ENCODE peak calls at places on chromosome 6, in seven cellular contexts. One of them, this sample, is unnamed.
A peak's percentile ranks its signal among the peaks of the same experiment; 100 is the strongest.

GRCh38 chr6:28943557-28944411 is 20.0 kb upstream of the TRIM27 start:
- DNase-seq in stomach: peak; percentile 71
- DNase-seq in body of pancreas: peak; percentile 64
- DNase-seq in heart right ventricle: peak; percentile 61
- DNase-seq in ovary: peak; percentile 61
- DNase-seq in CD8-positive, alpha-beta memory T cell: no peak
- DNase-seq in iPS DF 6.9: peak; percentile 58
- DNase-seq in this sample: peak; percentile 77

GRCh38 chr6:65680232-65680631 is 26.8 kb downstream of the EYS start:
- DNase-seq in stomach: no peak
- DNase-seq in body of pancreas: no peak
- DNase-seq in heart right ventricle: no peak
- DNase-seq in ovary: no peak
- DNase-seq in CD8-positive, alpha-beta memory T cell: no peak
- DNase-seq in iPS DF 6.9: no peak
- DNase-seq in this sample: no peak

GRCh38 chr6:3530515-3530914 is 73.7 kb upstream of the SLC22A23 start:
- DNase-seq in stomach: no peak
- DNase-seq in body of pancreas: no peak
- DNase-seq in heart right ventricle: no peak
- DNase-seq in ovary: no peak
- DNase-seq in CD8-positive, alpha-beta memory T cell: no peak
- DNase-seq in iPS DF 6.9: no peak
- DNase-seq in this sample: no peak

GRCh38 chr6:141744971-141745370 is 387.8 kb upstream of the GJE1 start:
- DNase-seq in stomach: no peak
- DNase-seq in body of pancreas: no peak
- DNase-seq in heart right ventricle: no peak
- DNase-seq in ovary: no peak
- DNase-seq in CD8-positive, alpha-beta memory T cell: no peak
- DNase-seq in iPS DF 6.9: no peak
- DNase-seq in this sample: no peak

GRCh38 chr6:18997375-18997826 is 610.3 kb downstream of the RNF144B start:
- DNase-seq in stomach: no peak
- DNase-seq in body of pancreas: peak; percentile 14
- DNase-seq in heart right ventricle: no peak
- DNase-seq in ovary: no peak
- DNase-seq in CD8-positive, alpha-beta memory T cell: no peak
- DNase-seq in iPS DF 6.9: peak; percentile 18
- DNase-seq in this sample: peak; percentile 57

GRCh38 chr6:17101422-17102257 is at the start of gene STMND1:
- DNase-seq in stomach: peak; percentile 59
- DNase-seq in body of pancreas: peak; percentile 89
- DNase-seq in heart right ventricle: peak; percentile 25
- DNase-seq in ovary: no peak
- DNase-seq in CD8-positive, alpha-beta memory T cell: no peak
- DNase-seq in iPS DF 6.9: no peak
- DNase-seq in this sample: no peak

GRCh38 chr6:109332748-109333147 is 49.5 kb downstream of the CD164 start:
- DNase-seq in stomach: peak; percentile 38
- DNase-seq in body of pancreas: no peak
- DNase-seq in heart right ventricle: no peak
- DNase-seq in ovary: no peak
- DNase-seq in CD8-positive, alpha-beta memory T cell: no peak
- DNase-seq in iPS DF 6.9: no peak
- DNase-seq in this sample: peak; percentile 6

GRCh38 chr6:23445157-23445710 is 680.8 kb upstream of the NRSN1 start:
- DNase-seq in stomach: no peak
- DNase-seq in body of pancreas: no peak
- DNase-seq in heart right ventricle: peak; percentile 6
- DNase-seq in ovary: no peak
- DNase-seq in CD8-positive, alpha-beta memory T cell: no peak
- DNase-seq in iPS DF 6.9: no peak
- DNase-seq in this sample: no peak

GRCh38 chr6:163626073-163626867 is 211.8 kb downstream of the QKI start:
- DNase-seq in stomach: no peak
- DNase-seq in body of pancreas: no peak
- DNase-seq in heart right ventricle: no peak
- DNase-seq in ovary: no peak
- DNase-seq in CD8-positive, alpha-beta memory T cell: no peak
- DNase-seq in iPS DF 6.9: no peak
- DNase-seq in this sample: no peak

GRCh38 chr6:71886184-71887005 is at the start of gene RIMS1:
- DNase-seq in stomach: no peak
- DNase-seq in body of pancreas: peak; percentile 12
- DNase-seq in heart right ventricle: peak; percentile 13
- DNase-seq in ovary: no peak
- DNase-seq in CD8-positive, alpha-beta memory T cell: no peak
- DNase-seq in iPS DF 6.9: no peak
- DNase-seq in this sample: no peak

GRCh38 chr6:134539865-134540323 is 222.0 kb upstream of the SGK1 start:
- DNase-seq in stomach: no peak
- DNase-seq in body of pancreas: no peak
- DNase-seq in heart right ventricle: no peak
- DNase-seq in ovary: no peak
- DNase-seq in CD8-positive, alpha-beta memory T cell: no peak
- DNase-seq in iPS DF 6.9: no peak
- DNase-seq in this sample: no peak

GRCh38 chr6:166786704-166787293 is 159.7 kb upstream of the RPS6KA2 start:
- DNase-seq in stomach: no peak
- DNase-seq in body of pancreas: no peak
- DNase-seq in heart right ventricle: no peak
- DNase-seq in ovary: no peak
- DNase-seq in CD8-positive, alpha-beta memory T cell: no peak
- DNase-seq in iPS DF 6.9: no peak
- DNase-seq in this sample: peak; percentile 80

GRCh38 chr6:148392611-148393160 is 50.0 kb downstream of the SASH1 start:
- DNase-seq in stomach: no peak
- DNase-seq in body of pancreas: no peak
- DNase-seq in heart right ventricle: no peak
- DNase-seq in ovary: no peak
- DNase-seq in CD8-positive, alpha-beta memory T cell: no peak
- DNase-seq in iPS DF 6.9: no peak
- DNase-seq in this sample: no peak

GRCh38 chr6:40848038-40848437 is 191.0 kb downstream of the UNC5CL start:
- DNase-seq in stomach: no peak
- DNase-seq in body of pancreas: no peak
- DNase-seq in heart right ventricle: no peak
- DNase-seq in ovary: no peak
- DNase-seq in CD8-positive, alpha-beta memory T cell: no peak
- DNase-seq in iPS DF 6.9: no peak
- DNase-seq in this sample: no peak

GRCh38 chr6:16471898-16472297 is 233.5 kb downstream of the GMPR start:
- DNase-seq in stomach: no peak
- DNase-seq in body of pancreas: no peak
- DNase-seq in heart right ventricle: no peak
- DNase-seq in ovary: no peak
- DNase-seq in CD8-positive, alpha-beta memory T cell: no peak
- DNase-seq in iPS DF 6.9: no peak
- DNase-seq in this sample: no peak

GRCh38 chr6:55632953-55633352 is 54.0 kb upstream of the HMGCLL1 start:
- DNase-seq in stomach: no peak
- DNase-seq in body of pancreas: no peak
- DNase-seq in heart right ventricle: no peak
- DNase-seq in ovary: no peak
- DNase-seq in CD8-positive, alpha-beta memory T cell: no peak
- DNase-seq in iPS DF 6.9: no peak
- DNase-seq in this sample: no peak

GRCh38 chr6:42393339-42393738 is 58.4 kb downstream of the TRERF1 start:
- DNase-seq in stomach: peak; percentile 23
- DNase-seq in body of pancreas: no peak
- DNase-seq in heart right ventricle: no peak
- DNase-seq in ovary: no peak
- DNase-seq in CD8-positive, alpha-beta memory T cell: no peak
- DNase-seq in iPS DF 6.9: no peak
- DNase-seq in this sample: no peak

GRCh38 chr6:15507746-15508145 is 155.1 kb downstream of the DTNBP1 start:
- DNase-seq in stomach: no peak
- DNase-seq in body of pancreas: no peak
- DNase-seq in heart right ventricle: no peak
- DNase-seq in ovary: no peak
- DNase-seq in CD8-positive, alpha-beta memory T cell: no peak
- DNase-seq in iPS DF 6.9: no peak
- DNase-seq in this sample: no peak

GRCh38 chr6:164109770-164110140 is 695.2 kb downstream of the QKI start:
- DNase-seq in stomach: no peak
- DNase-seq in body of pancreas: peak; percentile 27
- DNase-seq in heart right ventricle: peak; percentile 52
- DNase-seq in ovary: no peak
- DNase-seq in CD8-positive, alpha-beta memory T cell: no peak
- DNase-seq in iPS DF 6.9: no peak
- DNase-seq in this sample: peak; percentile 6

DNA sequence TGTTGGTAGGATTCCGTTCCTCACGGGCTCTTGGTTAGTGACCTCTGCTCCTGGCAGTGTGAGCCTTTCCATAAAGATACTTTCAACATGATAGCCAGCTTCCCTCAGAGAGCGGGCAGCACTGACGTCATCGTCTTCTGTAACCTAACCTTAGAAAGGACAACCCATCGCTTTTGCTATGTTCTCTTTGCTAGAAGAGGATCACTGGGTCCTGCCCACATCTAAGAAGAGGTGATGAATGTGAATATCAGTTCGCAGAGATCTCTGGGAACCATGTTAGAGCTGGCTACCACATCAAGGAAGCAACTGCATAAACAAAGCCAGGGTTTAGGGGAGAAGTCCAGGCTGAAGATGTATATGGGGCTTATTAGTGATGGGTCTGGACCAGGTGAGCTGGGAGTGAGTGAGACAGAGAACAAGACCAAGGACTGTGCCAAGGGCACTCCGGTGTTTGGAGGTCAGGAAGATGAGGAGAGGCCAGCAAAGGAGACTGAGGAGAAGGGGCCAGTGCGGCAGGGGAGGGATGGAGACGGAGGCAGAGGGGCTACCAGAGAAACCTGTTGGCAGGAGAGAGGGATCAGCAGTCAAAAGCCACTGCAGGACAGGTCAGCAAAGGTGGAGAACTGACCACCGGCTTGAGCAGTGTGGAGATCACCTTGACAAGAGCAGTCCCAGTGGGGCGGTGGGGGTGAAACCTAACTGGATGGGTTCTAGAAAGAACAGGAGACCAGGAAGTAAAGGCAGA is 39.7 kb downstream of the PIM1 start:
- DNase-seq in stomach: no peak
- DNase-seq in body of pancreas: no peak
- DNase-seq in heart right ventricle: no peak
- DNase-seq in ovary: no peak
- DNase-seq in CD8-positive, alpha-beta memory T cell: no peak
- DNase-seq in iPS DF 6.9: no peak
- DNase-seq in this sample: no peak
- H3K4me1 ChIP-seq in stomach: no peaks in the 10 kb centered on the region
- H3K4me1 ChIP-seq in body of pancreas: no peaks in the 10 kb centered on the region
- H3K4me1 ChIP-seq in heart right ventricle: no peaks in the 10 kb centered on the region
- H3K4me1 ChIP-seq in ovary: no peaks in the 10 kb centered on the region
- H3K4me1 ChIP-seq in CD8-positive, alpha-beta memory T cell: peaks cover 38% of the 10 kb centered on the region
- H3K4me1 ChIP-seq in iPS DF 6.9: no peaks in the 10 kb centered on the region
- H3K4me1 ChIP-seq in this sample: no peaks in the 10 kb centered on the region

DNA sequence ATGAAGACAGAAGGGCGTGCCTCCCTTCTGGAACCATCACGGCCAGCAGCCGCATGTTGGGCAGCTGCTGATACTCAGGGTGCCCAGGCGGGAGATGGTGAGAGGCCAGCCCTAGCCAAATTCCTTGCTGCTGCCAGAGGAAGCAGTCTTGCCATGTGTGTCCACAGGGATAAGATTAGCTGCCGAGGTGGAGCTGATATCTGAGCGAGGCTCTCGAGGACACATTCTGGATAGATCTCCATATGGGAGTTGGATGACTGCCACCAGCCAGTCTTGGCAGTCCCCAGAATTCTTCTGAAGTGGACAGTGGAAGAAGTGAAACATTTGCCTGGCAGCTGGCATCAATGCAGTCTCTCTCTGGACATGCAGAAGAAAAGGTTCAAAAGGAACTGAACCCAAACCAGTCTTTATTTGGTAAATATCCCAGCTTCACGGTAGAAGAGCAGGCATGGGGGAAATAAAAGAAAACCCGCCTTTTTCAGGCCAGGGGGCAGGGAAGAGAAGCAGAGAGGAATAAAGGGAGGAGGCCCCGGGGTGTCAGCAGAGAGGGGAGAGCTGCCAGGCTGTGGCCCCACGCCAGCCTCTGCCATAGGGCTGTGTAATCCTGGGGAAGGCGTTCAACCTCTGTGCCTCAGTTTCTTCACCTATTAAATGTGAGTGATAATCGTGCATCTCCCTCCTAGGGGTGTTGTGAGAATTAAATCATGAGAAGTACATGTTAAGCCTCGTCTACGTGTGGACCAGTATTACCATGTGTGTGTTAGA is 3.7 kb upstream of the FUCA2 start:
- DNase-seq in stomach: peak; percentile 73
- DNase-seq in body of pancreas: peak; percentile 52
- DNase-seq in heart right ventricle: peak; percentile 63
- DNase-seq in ovary: no peak
- DNase-seq in CD8-positive, alpha-beta memory T cell: no peak
- DNase-seq in iPS DF 6.9: no peak
- DNase-seq in this sample: no peak
- H3K27ac ChIP-seq in stomach: peak overlapping the region; percentile 55
- H3K27ac ChIP-seq in body of pancreas: no peak overlapping the region
- H3K27ac ChIP-seq in heart right ventricle: peak overlapping the region; percentile 79
- H3K27ac ChIP-seq in ovary: no peak overlapping the region
- H3K27ac ChIP-seq in CD8-positive, alpha-beta memory T cell: no peak overlapping the region
- H3K27ac ChIP-seq in iPS DF 6.9: no peak overlapping the region
- H3K27ac ChIP-seq in this sample: no peak overlapping the region

GRCh38 chr6:43734294-43734665 is 35.7 kb upstream of the VEGFA start:
- DNase-seq in stomach: peak; percentile 5
- DNase-seq in body of pancreas: no peak
- DNase-seq in heart right ventricle: no peak
- DNase-seq in ovary: no peak
- DNase-seq in CD8-positive, alpha-beta memory T cell: no peak
- DNase-seq in iPS DF 6.9: no peak
- DNase-seq in this sample: no peak
- H3K4me1 ChIP-seq in stomach: no peaks in the 10 kb centered on the region
- H3K4me1 ChIP-seq in body of pancreas: no peaks in the 10 kb centered on the region
- H3K4me1 ChIP-seq in heart right ventricle: no peaks in the 10 kb centered on the region
- H3K4me1 ChIP-seq in ovary: no peaks in the 10 kb centered on the region
- H3K4me1 ChIP-seq in CD8-positive, alpha-beta memory T cell: peaks cover 12% of the 10 kb centered on the region
- H3K4me1 ChIP-seq in iPS DF 6.9: peaks cover 2% of the 10 kb centered on the region
- H3K4me1 ChIP-seq in this sample: peaks cover 23% of the 10 kb centered on the region

DNA sequence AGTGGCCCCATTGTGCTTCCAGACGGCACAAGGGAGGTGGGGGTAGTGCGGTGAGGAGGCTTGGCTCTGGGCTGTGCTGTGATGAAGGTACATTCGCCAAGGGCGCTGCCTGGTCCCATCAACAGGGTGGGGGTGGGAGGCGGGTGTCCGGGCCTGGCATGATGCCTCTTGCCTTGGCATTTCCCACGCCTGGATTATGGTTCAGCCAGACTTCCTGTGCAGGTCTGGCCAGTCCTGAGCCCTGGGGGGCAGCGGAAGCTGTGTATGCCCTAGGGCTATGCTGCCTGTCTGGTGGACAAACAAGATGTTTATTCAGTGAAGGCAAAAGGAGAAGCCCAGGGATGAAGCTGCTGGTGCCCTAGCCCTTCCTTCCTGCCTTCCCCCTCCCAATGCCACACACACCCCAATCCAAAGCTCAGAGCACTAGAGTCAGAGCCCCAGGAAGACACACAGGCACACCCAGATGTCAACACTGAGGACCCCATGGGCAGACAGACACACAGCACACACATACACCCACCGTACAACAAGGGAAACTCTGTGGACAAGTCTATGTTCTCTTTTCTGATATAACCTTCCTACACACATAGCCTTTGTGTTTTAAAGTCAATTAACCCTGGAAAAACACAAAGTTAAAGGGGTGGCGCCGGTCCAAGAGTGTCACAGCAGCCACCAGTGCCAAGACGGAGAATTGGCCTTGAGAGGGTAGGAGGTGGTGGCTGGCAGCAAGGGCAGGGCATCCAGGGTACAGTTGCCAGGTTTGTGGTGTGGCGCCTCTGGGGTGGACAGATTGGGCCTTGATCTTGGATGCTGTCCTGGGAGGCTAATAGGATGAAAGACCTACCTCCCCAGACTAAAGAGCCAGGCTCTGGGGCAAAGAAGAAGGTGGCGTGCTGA is 54.7 kb upstream of the SAYSD1 start:
- DNase-seq in stomach: peak; percentile 73
- DNase-seq in body of pancreas: peak; percentile 75
- DNase-seq in heart right ventricle: no peak
- DNase-seq in ovary: no peak
- DNase-seq in CD8-positive, alpha-beta memory T cell: no peak
- DNase-seq in iPS DF 6.9: no peak
- DNase-seq in this sample: no peak
- H3K27ac ChIP-seq in stomach: peak overlapping the region; percentile 24
- H3K27ac ChIP-seq in body of pancreas: peak overlapping the region; percentile 85
- H3K27ac ChIP-seq in heart right ventricle: no peak overlapping the region
- H3K27ac ChIP-seq in ovary: no peak overlapping the region
- H3K27ac ChIP-seq in CD8-positive, alpha-beta memory T cell: no peak overlapping the region
- H3K27ac ChIP-seq in iPS DF 6.9: no peak overlapping the region
- H3K27ac ChIP-seq in this sample: no peak overlapping the region

This sample was measured in OCI-LY7.